ENCODE peak calls at places on chromosome 11, in ten cellular contexts. One of them, this sample, is unnamed.

GRCh38 chr11:36425593-36426206 is 84.4 kb downstream of the TRAF6 start:
- DNase-seq in endodermal cell: no peak
- DNase-seq in astrocyte of the spinal cord: peak
- DNase-seq in right lobe of liver: no peak
- DNase-seq in GM10248: no peak
- DNase-seq in bronchial epithelial cell: no peak
- DNase-seq in WERI-Rb-1: no peak
- DNase-seq in AG10803: peak
- DNase-seq in GM20000: no peak
- DNase-seq in neural crest cell: no peak
- DNase-seq in this sample: no peak

GRCh38 chr11:494761-495536 is 12.1 kb downstream of the RNH1 start:
- DNase-seq in GM20000: peak
- DNase-seq in right lobe of liver: no peak
- DNase-seq in neural crest cell: no peak
- DNase-seq in WERI-Rb-1: no peak
- DNase-seq in AG10803: no peak
- DNase-seq in astrocyte of the spinal cord: no peak
- DNase-seq in endodermal cell: no peak
- DNase-seq in bronchial epithelial cell: no peak
- DNase-seq in GM10248: no peak
- DNase-seq in this sample: no peak

GRCh38 chr11:119919656-119920055 is 190.7 kb upstream of the NECTIN1 start:
- DNase-seq in endodermal cell: no peak
- DNase-seq in AG10803: no peak
- DNase-seq in GM20000: no peak
- DNase-seq in WERI-Rb-1: no peak
- DNase-seq in astrocyte of the spinal cord: no peak
- DNase-seq in neural crest cell: no peak
- DNase-seq in bronchial epithelial cell: no peak
- DNase-seq in GM10248: no peak
- DNase-seq in right lobe of liver: no peak
- DNase-seq in this sample: no peak

GRCh38 chr11:72224587-72225410 is at the start of gene INPPL1:
- DNase-seq in astrocyte of the spinal cord: peak
- DNase-seq in right lobe of liver: peak
- DNase-seq in GM20000: peak
- DNase-seq in WERI-Rb-1: no peak
- DNase-seq in bronchial epithelial cell: no peak
- DNase-seq in GM10248: peak
- DNase-seq in neural crest cell: peak
- DNase-seq in endodermal cell: peak
- DNase-seq in AG10803: no peak
- DNase-seq in this sample: peak

GRCh38 chr11:117809236-117810055 is 12.4 kb upstream of the DSCAML1 start:
- DNase-seq in WERI-Rb-1: peak
- DNase-seq in GM10248: peak
- DNase-seq in astrocyte of the spinal cord: peak
- DNase-seq in GM20000: peak
- DNase-seq in neural crest cell: peak
- DNase-seq in right lobe of liver: peak
- DNase-seq in endodermal cell: peak
- DNase-seq in bronchial epithelial cell: peak
- DNase-seq in AG10803: peak
- DNase-seq in this sample: peak

GRCh38 chr11:11916981-11917399 is 75.2 kb downstream of the USP47 start:
- DNase-seq in endodermal cell: no peak
- DNase-seq in AG10803: peak
- DNase-seq in WERI-Rb-1: no peak
- DNase-seq in GM10248: no peak
- DNase-seq in neural crest cell: no peak
- DNase-seq in bronchial epithelial cell: peak
- DNase-seq in right lobe of liver: no peak
- DNase-seq in astrocyte of the spinal cord: peak
- DNase-seq in GM20000: no peak
- DNase-seq in this sample: no peak

GRCh38 chr11:129021295-129021694 is 78.6 kb upstream of the TP53AIP1 start:
- DNase-seq in WERI-Rb-1: no peak
- DNase-seq in endodermal cell: no peak
- DNase-seq in GM20000: no peak
- DNase-seq in bronchial epithelial cell: no peak
- DNase-seq in GM10248: no peak
- DNase-seq in AG10803: no peak
- DNase-seq in right lobe of liver: no peak
- DNase-seq in astrocyte of the spinal cord: no peak
- DNase-seq in neural crest cell: no peak
- DNase-seq in this sample: no peak

GRCh38 chr11:59255281-59255680 is 42.6 kb upstream of the MPEG1 start:
- DNase-seq in GM20000: no peak
- DNase-seq in endodermal cell: no peak
- DNase-seq in bronchial epithelial cell: no peak
- DNase-seq in neural crest cell: no peak
- DNase-seq in right lobe of liver: no peak
- DNase-seq in GM10248: no peak
- DNase-seq in WERI-Rb-1: no peak
- DNase-seq in AG10803: no peak
- DNase-seq in astrocyte of the spinal cord: no peak
- DNase-seq in this sample: no peak

GRCh38 chr11:115297330-115297729 is 206.9 kb downstream of the CADM1 start:
- DNase-seq in bronchial epithelial cell: no peak
- DNase-seq in astrocyte of the spinal cord: no peak
- DNase-seq in neural crest cell: no peak
- DNase-seq in GM20000: no peak
- DNase-seq in AG10803: no peak
- DNase-seq in GM10248: no peak
- DNase-seq in WERI-Rb-1: no peak
- DNase-seq in right lobe of liver: no peak
- DNase-seq in endodermal cell: no peak
- DNase-seq in this sample: no peak

GRCh38 chr11:132036751-132037466 is 666.5 kb downstream of the NTM start:
- DNase-seq in bronchial epithelial cell: no peak
- DNase-seq in neural crest cell: no peak
- DNase-seq in AG10803: peak
- DNase-seq in GM10248: no peak
- DNase-seq in astrocyte of the spinal cord: no peak
- DNase-seq in right lobe of liver: no peak
- DNase-seq in WERI-Rb-1: no peak
- DNase-seq in GM20000: no peak
- DNase-seq in endodermal cell: no peak
- DNase-seq in this sample: no peak

GRCh38 chr11:102577182-102577581 is 46.6 kb upstream of the MMP7 start:
- DNase-seq in WERI-Rb-1: no peak
- DNase-seq in GM20000: no peak
- DNase-seq in endodermal cell: no peak
- DNase-seq in bronchial epithelial cell: peak
- DNase-seq in neural crest cell: no peak
- DNase-seq in astrocyte of the spinal cord: no peak
- DNase-seq in AG10803: peak
- DNase-seq in right lobe of liver: no peak
- DNase-seq in GM10248: no peak
- DNase-seq in this sample: no peak

GRCh38 chr11:86447763-86448480 is 73.2 kb downstream of the CCDC81 start:
- DNase-seq in endodermal cell: no peak
- DNase-seq in GM10248: no peak
- DNase-seq in bronchial epithelial cell: no peak
- DNase-seq in neural crest cell: no peak
- DNase-seq in GM20000: no peak
- DNase-seq in AG10803: no peak
- DNase-seq in right lobe of liver: no peak
- DNase-seq in astrocyte of the spinal cord: no peak
- DNase-seq in WERI-Rb-1: no peak
- DNase-seq in this sample: no peak

GRCh38 chr11:36724742-36725387 is 126.8 kb upstream of the RAG2 start:
- DNase-seq in astrocyte of the spinal cord: no peak
- DNase-seq in GM10248: peak
- DNase-seq in endodermal cell: no peak
- DNase-seq in GM20000: peak
- DNase-seq in bronchial epithelial cell: no peak
- DNase-seq in neural crest cell: no peak
- DNase-seq in right lobe of liver: no peak
- DNase-seq in WERI-Rb-1: no peak
- DNase-seq in AG10803: no peak
- DNase-seq in this sample: peak

GRCh38 chr11:3942956-3943497 is 87.6 kb downstream of the STIM1 start:
- DNase-seq in astrocyte of the spinal cord: no peak
- DNase-seq in endodermal cell: no peak
- DNase-seq in WERI-Rb-1: no peak
- DNase-seq in bronchial epithelial cell: peak
- DNase-seq in GM10248: no peak
- DNase-seq in right lobe of liver: no peak
- DNase-seq in GM20000: no peak
- DNase-seq in neural crest cell: no peak
- DNase-seq in AG10803: no peak
- DNase-seq in this sample: no peak

GRCh38 chr11:106379265-106379664 is 301.8 kb downstream of the AASDHPPT start:
- DNase-seq in GM20000: no peak
- DNase-seq in right lobe of liver: no peak
- DNase-seq in neural crest cell: no peak
- DNase-seq in AG10803: no peak
- DNase-seq in bronchial epithelial cell: no peak
- DNase-seq in WERI-Rb-1: no peak
- DNase-seq in endodermal cell: no peak
- DNase-seq in astrocyte of the spinal cord: no peak
- DNase-seq in GM10248: no peak
- DNase-seq in this sample: no peak

GRCh38 chr11:119786431-119787073 is 57.6 kb upstream of the NECTIN1 start:
- DNase-seq in endodermal cell: no peak
- DNase-seq in GM20000: no peak
- DNase-seq in right lobe of liver: no peak
- DNase-seq in neural crest cell: no peak
- DNase-seq in WERI-Rb-1: no peak
- DNase-seq in astrocyte of the spinal cord: no peak
- DNase-seq in bronchial epithelial cell: no peak
- DNase-seq in AG10803: no peak
- DNase-seq in GM10248: no peak
- DNase-seq in this sample: no peak

GRCh38 chr11:73306069-73306468 is 2.0 kb upstream of the ARHGEF17 start:
- DNase-seq in neural crest cell: no peak
- DNase-seq in WERI-Rb-1: no peak
- DNase-seq in right lobe of liver: no peak
- DNase-seq in astrocyte of the spinal cord: no peak
- DNase-seq in bronchial epithelial cell: no peak
- DNase-seq in AG10803: no peak
- DNase-seq in GM20000: no peak
- DNase-seq in endodermal cell: peak
- DNase-seq in GM10248: no peak
- DNase-seq in this sample: no peak
- TF ChIP-seq CTCF in neural crest cell: no peak
- TF ChIP-seq CTCF in WERI-Rb-1: peak
- TF ChIP-seq CTCF in right lobe of liver: no peak
- TF ChIP-seq CTCF in astrocyte of the spinal cord: peak
- TF ChIP-seq CTCF in bronchial epithelial cell: no peak
- TF ChIP-seq CTCF in AG10803: peak
- TF ChIP-seq CTCF in GM20000: no peak
- TF ChIP-seq CTCF in endodermal cell: peak
- TF ChIP-seq CTCF in GM10248: no peak
- TF ChIP-seq CTCF in this sample: no peak

DNA sequence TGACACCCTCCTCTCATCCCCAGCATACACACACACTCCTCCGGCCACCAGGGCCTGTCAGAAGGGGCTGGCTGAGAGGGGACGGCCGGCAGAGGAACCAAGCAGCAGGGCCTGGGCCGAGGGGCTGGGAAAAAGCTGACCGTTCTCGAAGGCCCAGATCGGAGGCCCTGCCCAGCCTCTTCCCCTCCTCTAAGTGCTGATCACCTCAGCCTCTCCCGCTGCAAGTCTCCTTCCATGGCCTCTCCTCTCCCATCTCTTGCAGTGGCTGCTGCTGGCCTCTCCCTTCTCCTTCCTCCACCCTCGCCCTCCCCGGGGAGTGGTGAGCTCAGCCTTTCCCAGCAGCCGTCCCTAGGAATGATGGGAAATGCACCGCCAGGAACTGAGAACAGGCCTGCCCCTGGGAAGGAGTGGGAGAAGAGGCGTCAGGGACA is 39.6 kb downstream of the ARRB1 start:
- DNase-seq in GM20000: no peak
- DNase-seq in neural crest cell: no peak
- DNase-seq in bronchial epithelial cell: no peak
- DNase-seq in astrocyte of the spinal cord: peak
- DNase-seq in right lobe of liver: no peak
- DNase-seq in endodermal cell: no peak
- DNase-seq in GM10248: no peak
- DNase-seq in WERI-Rb-1: peak
- DNase-seq in AG10803: peak
- DNase-seq in this sample: no peak
- TF ChIP-seq CTCF in GM20000: no peak
- TF ChIP-seq CTCF in neural crest cell: no peak
- TF ChIP-seq CTCF in bronchial epithelial cell: no peak
- TF ChIP-seq CTCF in astrocyte of the spinal cord: no peak
- TF ChIP-seq CTCF in right lobe of liver: no peak
- TF ChIP-seq CTCF in endodermal cell: no peak
- TF ChIP-seq CTCF in GM10248: no peak
- TF ChIP-seq CTCF in WERI-Rb-1: no peak
- TF ChIP-seq CTCF in AG10803: no peak
- TF ChIP-seq CTCF in this sample: no peak

GRCh38 chr11:35381720-35382322 is 37.5 kb downstream of the SLC1A2 start:
- DNase-seq in endodermal cell: no peak
- DNase-seq in astrocyte of the spinal cord: no peak
- DNase-seq in GM10248: no peak
- DNase-seq in AG10803: no peak
- DNase-seq in WERI-Rb-1: no peak
- DNase-seq in bronchial epithelial cell: no peak
- DNase-seq in GM20000: no peak
- DNase-seq in right lobe of liver: no peak
- DNase-seq in neural crest cell: no peak
- DNase-seq in this sample: no peak
- TF ChIP-seq CTCF in endodermal cell: no peak
- TF ChIP-seq CTCF in astrocyte of the spinal cord: no peak
- TF ChIP-seq CTCF in GM10248: no peak
- TF ChIP-seq CTCF in AG10803: no peak
- TF ChIP-seq CTCF in WERI-Rb-1: no peak
- TF ChIP-seq CTCF in bronchial epithelial cell: no peak
- TF ChIP-seq CTCF in GM20000: no peak
- TF ChIP-seq CTCF in right lobe of liver: no peak
- TF ChIP-seq CTCF in neural crest cell: no peak
- TF ChIP-seq CTCF in this sample: no peak

GRCh38 chr11:63480039-63480438 is 10.9 kb downstream of the PLAAT5 start:
- DNase-seq in bronchial epithelial cell: no peak
- DNase-seq in AG10803: no peak
- DNase-seq in neural crest cell: no peak
- DNase-seq in endodermal cell: no peak
- DNase-seq in astrocyte of the spinal cord: no peak
- DNase-seq in right lobe of liver: no peak
- DNase-seq in GM20000: no peak
- DNase-seq in WERI-Rb-1: no peak
- DNase-seq in GM10248: no peak
- DNase-seq in this sample: no peak

GRCh38 chr11:63476618-63477017 is 14.3 kb downstream of the PLAAT5 start:
- DNase-seq in GM20000: no peak
- DNase-seq in WERI-Rb-1: no peak
- DNase-seq in endodermal cell: no peak
- DNase-seq in AG10803: no peak
- DNase-seq in GM10248: no peak
- DNase-seq in right lobe of liver: no peak
- DNase-seq in neural crest cell: no peak
- DNase-seq in bronchial epithelial cell: no peak
- DNase-seq in astrocyte of the spinal cord: no peak
- DNase-seq in this sample: no peak

GRCh38 chr11:63478896-63479295 is 12.1 kb downstream of the PLAAT5 start:
- DNase-seq in right lobe of liver: no peak
- DNase-seq in GM20000: peak
- DNase-seq in GM10248: peak
- DNase-seq in AG10803: peak
- DNase-seq in neural crest cell: peak
- DNase-seq in astrocyte of the spinal cord: peak
- DNase-seq in WERI-Rb-1: peak
- DNase-seq in endodermal cell: peak
- DNase-seq in bronchial epithelial cell: peak
- DNase-seq in this sample: peak
- TF ChIP-seq CTCF in right lobe of liver: peak
- TF ChIP-seq CTCF in GM20000: peak
- TF ChIP-seq CTCF in GM10248: peak
- TF ChIP-seq CTCF in AG10803: peak
- TF ChIP-seq CTCF in neural crest cell: peak
- TF ChIP-seq CTCF in astrocyte of the spinal cord: peak
- TF ChIP-seq CTCF in WERI-Rb-1: peak
- TF ChIP-seq CTCF in endodermal cell: peak
- TF ChIP-seq CTCF in bronchial epithelial cell: peak
- TF ChIP-seq CTCF in this sample: peak

This sample was measured in GM13976.